ENCODE peak calls at places on chromosomes 3 and 15, in four cellular contexts. One of them, this sample, is unnamed.
A peak's percentile ranks its signal among the peaks of the same experiment; 100 is the strongest.

GRCh38 chr3:97439373-97439772 is 325.2 kb upstream of the ARL6 start:
- DNase-seq in GM12878: no peak
- DNase-seq in SK-N-SH: no peak
- DNase-seq in H1: no peak
- DNase-seq in this sample: no peak

GRCh38 chr3:127449489-127450212 is 140.9 kb downstream of the TPRA1 start:
- DNase-seq in GM12878: no peak
- DNase-seq in SK-N-SH: no peak
- DNase-seq in H1: no peak
- DNase-seq in this sample: no peak

GRCh38 chr3:47664519-47664918 is 85.9 kb upstream of the CSPG5 start:
- DNase-seq in H1: no peak
- DNase-seq in GM12878: no peak
- DNase-seq in SK-N-SH: peak; percentile 33
- DNase-seq in this sample: peak; percentile 14

GRCh38 chr15:42401544-42402478 is 42.5 kb downstream of the CAPN3 start:
- DNase-seq in SK-N-SH: no peak
- DNase-seq in H1: no peak
- DNase-seq in GM12878: no peak
- DNase-seq in this sample: no peak

GRCh38 chr15:75647370-75648155 is at the start of gene SNX33:
- DNase-seq in H1: peak; percentile 76
- DNase-seq in GM12878: no peak
- DNase-seq in SK-N-SH: peak; percentile 94
- DNase-seq in this sample: peak; percentile 78

GRCh38 chr3:193711165-193711485 is 118.1 kb downstream of the OPA1 start:
- DNase-seq in GM12878: no peak
- DNase-seq in SK-N-SH: no peak
- DNase-seq in H1: no peak
- DNase-seq in this sample: no peak

GRCh38 chr3:174125267-174125844 is 727.8 kb downstream of the NLGN1 start:
- DNase-seq in H1: no peak
- DNase-seq in GM12878: no peak
- DNase-seq in SK-N-SH: peak; percentile 39
- DNase-seq in this sample: peak; percentile 2

GRCh38 chr15:90209591-90209990 is 8.5 kb downstream of the SEMA4B start:
- DNase-seq in SK-N-SH: no peak
- DNase-seq in GM12878: peak; percentile 57
- DNase-seq in H1: no peak
- DNase-seq in this sample: no peak

GRCh38 chr3:129052675-129053074 is 7.9 kb upstream of the GP9 start:
- DNase-seq in H1: no peak
- DNase-seq in GM12878: no peak
- DNase-seq in SK-N-SH: peak; percentile 47
- DNase-seq in this sample: no peak

GRCh38 chr3:13647314-13648059 is 98.6 kb downstream of the FBLN2 start:
- DNase-seq in SK-N-SH: no peak
- DNase-seq in H1: no peak
- DNase-seq in GM12878: no peak
- DNase-seq in this sample: no peak

GRCh38 chr3:77506384-77506783 is 466.5 kb downstream of the ROBO2 start:
- DNase-seq in SK-N-SH: no peak
- DNase-seq in H1: no peak
- DNase-seq in GM12878: no peak
- DNase-seq in this sample: no peak

GRCh38 chr15:85044251-85044853 is 62.7 kb downstream of the PDE8A start:
- DNase-seq in SK-N-SH: peak; percentile 39
- DNase-seq in H1: no peak
- DNase-seq in GM12878: peak; percentile 44
- DNase-seq in this sample: peak; percentile 63

GRCh38 chr15:101262551-101262950 is 10.7 kb upstream of the CHSY1 start:
- DNase-seq in SK-N-SH: no peak
- DNase-seq in GM12878: no peak
- DNase-seq in H1: no peak
- DNase-seq in this sample: no peak

GRCh38 chr3:72041531-72041930 is 256.6 kb upstream of the PROK2 start:
- DNase-seq in SK-N-SH: no peak
- DNase-seq in H1: no peak
- DNase-seq in GM12878: no peak
- DNase-seq in this sample: no peak

GRCh38 chr3:173583496-173583895 is 186.0 kb downstream of the NLGN1 start:
- DNase-seq in H1: no peak
- DNase-seq in GM12878: no peak
- DNase-seq in SK-N-SH: no peak
- DNase-seq in this sample: no peak

GRCh38 chr3:72745146-72745976 is 102.9 kb downstream of the SHQ1 start:
- DNase-seq in H1: no peak
- DNase-seq in GM12878: no peak
- DNase-seq in SK-N-SH: no peak
- DNase-seq in this sample: no peak

GRCh38 chr15:63003836-63004610 is 38.5 kb upstream of the TPM1 start:
- DNase-seq in H1: no peak
- DNase-seq in GM12878: no peak
- DNase-seq in SK-N-SH: no peak
- DNase-seq in this sample: no peak

GRCh38 chr3:73055583-73056364 is 5.7 kb upstream of the EBLN2 start:
- DNase-seq in SK-N-SH: no peak
- DNase-seq in GM12878: no peak
- DNase-seq in H1: no peak
- DNase-seq in this sample: no peak

GRCh38 chr3:122533931-122534334 is 19.2 kb upstream of the KPNA1 start:
- DNase-seq in GM12878: peak; percentile 79
- DNase-seq in H1: no peak
- DNase-seq in SK-N-SH: no peak
- DNase-seq in this sample: no peak

GRCh38 chr3:64467255-64467944 is 220.4 kb downstream of the ADAMTS9 start:
- DNase-seq in GM12878: no peak
- DNase-seq in SK-N-SH: no peak
- DNase-seq in H1: no peak
- DNase-seq in this sample: no peak

GRCh38 chr3:96213393-96213792 is 601.0 kb upstream of the EPHA6 start:
- DNase-seq in SK-N-SH: no peak
- DNase-seq in GM12878: no peak
- DNase-seq in H1: no peak
- DNase-seq in this sample: no peak

GRCh38 chr3:129837057-129837631 is 56.4 kb downstream of the TMCC1 start:
- DNase-seq in SK-N-SH: peak; percentile 14
- DNase-seq in GM12878: no peak
- DNase-seq in H1: no peak
- DNase-seq in this sample: no peak

GRCh38 chr15:43776718-43777292 is at the start of gene ELL3:
- DNase-seq in GM12878: no peak
- DNase-seq in H1: peak; percentile 33
- DNase-seq in SK-N-SH: peak; percentile 61
- DNase-seq in this sample: peak; percentile 56

GRCh38 chr3:127461286-127461685 is 129.2 kb downstream of the TPRA1 start:
- DNase-seq in SK-N-SH: no peak
- DNase-seq in H1: no peak
- DNase-seq in GM12878: no peak
- DNase-seq in this sample: no peak

GRCh38 chr3:171168086-171168485 is 141.6 kb upstream of the SLC2A2 start:
- DNase-seq in GM12878: no peak
- DNase-seq in H1: no peak
- DNase-seq in SK-N-SH: no peak
- DNase-seq in this sample: peak; percentile 76

GRCh38 chr15:88264622-88265021 is 8.1 kb upstream of the NTRK3 start:
- DNase-seq in H1: no peak
- DNase-seq in GM12878: no peak
- DNase-seq in SK-N-SH: no peak
- DNase-seq in this sample: no peak

GRCh38 chr3:25678581-25678980 is 13.9 kb upstream of the TOP2B start:
- DNase-seq in H1: no peak
- DNase-seq in GM12878: no peak
- DNase-seq in SK-N-SH: no peak
- DNase-seq in this sample: no peak

GRCh38 chr15:44207643-44208042 is 12.6 kb upstream of the FRMD5 start:
- DNase-seq in SK-N-SH: no peak
- DNase-seq in GM12878: no peak
- DNase-seq in H1: no peak
- DNase-seq in this sample: no peak

GRCh38 chr3:127824151-127824825 is 2.0 kb upstream of the MGLL start:
- DNase-seq in GM12878: no peak
- DNase-seq in H1: no peak
- DNase-seq in SK-N-SH: no peak
- DNase-seq in this sample: no peak

GRCh38 chr15:88057836-88058235 is 198.7 kb downstream of the NTRK3 start:
- DNase-seq in H1: no peak
- DNase-seq in GM12878: no peak
- DNase-seq in SK-N-SH: no peak
- DNase-seq in this sample: no peak

GRCh38 chr3:148998715-148999413 is 7.5 kb downstream of the GYG1 start:
- DNase-seq in SK-N-SH: no peak
- DNase-seq in GM12878: no peak
- DNase-seq in H1: no peak
- DNase-seq in this sample: no peak

GRCh38 chr3:186115229-186115996 is 6.5 kb upstream of the ETV5 start:
- DNase-seq in H1: no peak
- DNase-seq in GM12878: no peak
- DNase-seq in SK-N-SH: no peak
- DNase-seq in this sample: no peak

GRCh38 chr15:71538181-71538580 is 272.2 kb upstream of the NR2E3 start:
- DNase-seq in GM12878: no peak
- DNase-seq in SK-N-SH: no peak
- DNase-seq in H1: no peak
- DNase-seq in this sample: no peak

GRCh38 chr15:80776420-80777045 is 2.6 kb upstream of the CEMIP start:
- DNase-seq in GM12878: no peak
- DNase-seq in SK-N-SH: peak; percentile 76
- DNase-seq in H1: peak; percentile 36
- DNase-seq in this sample: peak; percentile 62
- TF ChIP-seq TCF12 in GM12878: no peak
- TF ChIP-seq TCF12 in SK-N-SH: peak; percentile 48
- TF ChIP-seq TCF12 in H1: no peak
- TF ChIP-seq TCF12 in this sample: no peak

GRCh38 chr15:31266712-31267111 is 59.9 kb upstream of the KLF13 start:
- DNase-seq in SK-N-SH: no peak
- DNase-seq in H1: no peak
- DNase-seq in GM12878: no peak
- DNase-seq in this sample: no peak
- TF ChIP-seq TCF12 in SK-N-SH: no peak
- TF ChIP-seq TCF12 in H1: no peak
- TF ChIP-seq TCF12 in GM12878: no peak
- TF ChIP-seq TCF12 in this sample: no peak

GRCh38 chr3:98577178-98577895 is 16.1 kb downstream of the CPOX start:
- DNase-seq in SK-N-SH: no peak
- DNase-seq in GM12878: no peak
- DNase-seq in H1: no peak
- DNase-seq in this sample: no peak
- TF ChIP-seq TCF12 in SK-N-SH: no peak
- TF ChIP-seq TCF12 in GM12878: no peak
- TF ChIP-seq TCF12 in H1: no peak
- TF ChIP-seq TCF12 in this sample: no peak

DNA sequence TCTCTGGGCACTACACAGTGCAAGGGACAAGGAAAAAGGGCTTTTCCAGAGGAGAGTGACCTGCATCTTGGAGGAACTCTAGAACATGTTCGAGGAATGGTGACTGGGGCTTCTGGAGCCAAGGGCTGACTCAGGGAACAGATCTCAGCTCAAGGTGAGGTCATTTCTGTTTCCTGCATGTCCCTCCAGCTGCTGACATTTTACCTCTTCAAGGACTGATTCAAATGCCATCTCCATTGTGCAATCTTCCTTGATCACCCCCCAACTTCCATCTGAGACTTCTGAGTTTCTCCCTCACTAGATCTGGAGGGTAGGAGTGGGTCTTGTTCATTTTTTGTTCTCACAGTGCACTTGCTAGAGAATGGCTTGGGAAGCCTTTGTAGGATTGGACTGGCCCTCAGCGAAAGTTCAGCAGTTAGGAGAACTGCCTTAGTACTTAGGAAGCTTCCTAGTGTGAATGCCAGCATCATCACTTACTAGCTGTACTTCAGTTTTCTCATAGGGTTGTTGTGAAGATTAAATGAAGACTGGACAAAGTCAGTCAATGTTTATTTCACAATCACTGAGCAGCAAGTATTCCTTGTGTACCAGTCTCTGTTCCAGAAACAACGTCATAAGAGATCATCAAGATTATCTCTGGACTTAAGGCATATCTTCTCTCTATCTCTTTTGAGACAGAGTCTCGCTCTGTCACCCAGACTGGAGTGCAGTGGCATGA is 2.6 kb upstream of the IDH3A start:
- DNase-seq in H1: no peak
- DNase-seq in SK-N-SH: no peak
- DNase-seq in GM12878: no peak
- DNase-seq in this sample: no peak
- TF ChIP-seq TCF12 in H1: no peak
- TF ChIP-seq TCF12 in SK-N-SH: no peak
- TF ChIP-seq TCF12 in GM12878: no peak
- TF ChIP-seq TCF12 in this sample: no peak

GRCh38 chr15:68346986-68347385 is 69.4 kb downstream of the FEM1B start:
- DNase-seq in H1: no peak
- DNase-seq in SK-N-SH: no peak
- DNase-seq in GM12878: no peak
- DNase-seq in this sample: no peak

GRCh38 chr15:68349173-68349572 is 71.6 kb downstream of the FEM1B start:
- DNase-seq in H1: no peak
- DNase-seq in GM12878: no peak
- DNase-seq in SK-N-SH: no peak
- DNase-seq in this sample: no peak

GRCh38 chr15:68348064-68348463 is 70.5 kb downstream of the FEM1B start:
- DNase-seq in H1: no peak
- DNase-seq in SK-N-SH: no peak
- DNase-seq in GM12878: no peak
- DNase-seq in this sample: no peak

GRCh38 chr15:68348601-68349000 is 71.1 kb downstream of the FEM1B start:
- DNase-seq in SK-N-SH: no peak
- DNase-seq in H1: no peak
- DNase-seq in GM12878: no peak
- DNase-seq in this sample: no peak

DNA sequence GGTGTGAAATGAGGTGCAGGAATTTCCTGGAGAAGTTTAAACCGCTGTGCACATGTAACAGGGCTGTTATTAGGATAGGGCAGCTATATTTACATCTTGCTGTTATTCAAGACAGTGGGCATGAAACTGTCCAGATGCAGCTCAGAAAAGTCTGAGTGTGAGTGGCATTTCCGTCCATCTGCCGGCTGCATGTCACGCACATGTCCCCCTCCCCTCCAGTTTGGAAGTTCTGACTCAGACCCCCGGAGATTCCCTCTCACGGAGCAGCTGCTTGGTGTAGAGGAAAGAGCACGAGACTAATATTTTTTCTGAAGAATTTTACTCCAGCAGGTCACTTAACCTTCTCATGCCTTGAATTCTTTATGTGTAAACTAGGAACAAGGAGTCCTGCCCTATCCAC is 69.8 kb downstream of the FEM1B start:
- DNase-seq in GM12878: no peak
- DNase-seq in SK-N-SH: no peak
- DNase-seq in H1: no peak
- DNase-seq in this sample: no peak
- TF ChIP-seq TCF12 in GM12878: no peak
- TF ChIP-seq TCF12 in SK-N-SH: peak; percentile 89
- TF ChIP-seq TCF12 in H1: no peak
- TF ChIP-seq TCF12 in this sample: no peak